ENCODE peak calls at places on chromosomes 1 and 21, in four cellular contexts. K is RWPE1, T is KG1, R is heart left ventricle. M is an unnamed sample.

GRCh38 chr1:109760581-109761226 is 3.0 kb downstream of the EPS8L3 start:
- DNase-seq in T (no peak), R (no peak), K (no peak), M (no peak)

GRCh38 chr1:6205849-6206845 is at the start of gene RNF207:
- DNase-seq in R (peak), T (no peak), K (peak), M (no peak)

GRCh38 chr1:14538335-14538734 is 60.1 kb upstream of the KAZN start:
- DNase-seq in K (no peak), R (no peak), T (no peak), M (no peak)

GRCh38 chr1:24015226-24016210 is 35.4 kb upstream of the SRSF10 start:
- DNase-seq in T (no peak), K (no peak), R (no peak), M (no peak)

GRCh38 chr1:29121951-29122661 is 1.6 kb downstream of the TMEM200B start:
- DNase-seq in T (no peak), R (no peak), K (no peak), M (no peak)

GRCh38 chr21:38911523-38912354 is 106.0 kb downstream of the ETS2 start:
- DNase-seq in K (no peak), R (no peak), T (no peak), M (no peak)

GRCh38 chr1:171788696-171789095 is 7.2 kb downstream of the METTL13 start:
- DNase-seq in R (no peak), K (peak), T (no peak), M (no peak)

GRCh38 chr1:19352839-19353238 is 40.7 kb downstream of the SLC66A1 start:
- DNase-seq in K (no peak), T (no peak), R (no peak), M (no peak)

GRCh38 chr1:234431255-234431654 is 47.7 kb downstream of the TARBP1 start:
- DNase-seq in R (no peak), T (no peak), K (no peak), M (no peak)

GRCh38 chr1:32927441-32927840 is 26.3 kb upstream of the TMEM54 start:
- DNase-seq in T (no peak), K (no peak), R (no peak), M (no peak)

GRCh38 chr21:34697826-34698225 is 29.0 kb downstream of the CLIC6 start:
- DNase-seq in T (no peak), K (no peak), R (no peak), M (no peak)

GRCh38 chr1:115815694-115816093 is 25.2 kb downstream of the NHLH2 start:
- DNase-seq in K (no peak), T (no peak), R (no peak), M (no peak)

GRCh38 chr1:77465139-77465538 is 183.3 kb downstream of the AK5 start:
- DNase-seq in K (no peak), T (no peak), R (no peak), M (no peak)

GRCh38 chr1:245353915-245354775 is 199.4 kb downstream of the KIF26B start:
- DNase-seq in T (no peak), K (no peak), R (no peak), M (no peak)

GRCh38 chr1:53652441-53653199 is 86.3 kb downstream of the GLIS1 start:
- DNase-seq in R (no peak), T (no peak), K (no peak), M (no peak)

GRCh38 chr21:15722591-15723324 is 7.0 kb upstream of the USP25 start:
- DNase-seq in T (no peak), K (no peak), R (no peak), M (no peak)

GRCh38 chr1:230629511-230629910 is 12.8 kb upstream of the COG2 start:
- DNase-seq in R (no peak), T (no peak), K (no peak), M (no peak)

GRCh38 chr1:220727523-220727922 is 20.6 kb upstream of the MTARC2 start:
- DNase-seq in T (no peak), K (no peak), R (no peak), M (no peak)

GRCh38 chr1:74436078-74436477 is 76.3 kb downstream of the LRRC53 start:
- DNase-seq in T (no peak), K (no peak), R (no peak), M (no peak)

GRCh38 chr21:44416193-44416592 is 39.1 kb upstream of the LRRC3 start:
- DNase-seq in T (no peak), R (no peak), K (no peak), M (no peak)

GRCh38 chr1:151255381-151255780 is 847 bp downstream of the PSMD4 start:
- DNase-seq in R (no peak), T (no peak), K (no peak), M (no peak)